ENCODE peak calls at places on chromosomes 16 and 17, in four cellular contexts. S, N, I and P are unnamed samples.

GRCh38 chr17:80408872-80409271 is 6.1 kb upstream of the ENDOV start:
- DNase-seq in N (no peak), I (no peak), S (no peak), P (no peak)

GRCh38 chr16:2535644-2536021 is 2.2 kb upstream of the PDPK1 start:
- DNase-seq in N (peak; percentile 79), S (peak; percentile 51), I (peak; percentile 55), P (no peak)

GRCh38 chr16:31202402-31203385 is at the start of gene PYCARD:
- DNase-seq in N (peak; percentile 85), I (peak; percentile 89), S (no peak), P (no peak)

GRCh38 chr17:17890773-17891759 is 54.3 kb upstream of the SREBF1 start:
- DNase-seq in S (no peak), N (peak; percentile 0), I (peak; percentile 69), P (no peak)

GRCh38 chr17:43648916-43649315 is 12.8 kb downstream of the MEOX1 start:
- DNase-seq in S (no peak), N (no peak), I (no peak), P (no peak)

GRCh38 chr17:73872816-73873215 is 228.6 kb upstream of the SDK2 start:
- DNase-seq in N (no peak), S (no peak), I (no peak), P (no peak)

GRCh38 chr17:79931517-79932309 is 92.5 kb upstream of the CBX4 start:
- DNase-seq in N (no peak), I (no peak), S (no peak), P (no peak)

GRCh38 chr17:2816688-2817087 is 20.4 kb downstream of the RAP1GAP2 start:
- DNase-seq in I (no peak), N (no peak), S (no peak), P (no peak)

GRCh38 chr17:70321388-70321787 is 152.1 kb downstream of the KCNJ2 start:
- DNase-seq in S (no peak), N (no peak), I (no peak), P (no peak)

GRCh38 chr17:80453126-80453979 is 23.1 kb downstream of the NPTX1 start:
- DNase-seq in S (no peak), I (no peak), N (no peak), P (no peak)

GRCh38 chr16:57262841-57263584 is 18.0 kb downstream of the ARL2BP start:
- DNase-seq in S (no peak), I (peak; percentile 47), N (no peak), P (no peak)

GRCh38 chr17:30429155-30429554 is 48.1 kb upstream of the GOSR1 start:
- DNase-seq in S (no peak), N (no peak), I (no peak), P (no peak)

GRCh38 chr17:5640726-5641125 is 56.4 kb upstream of the NLRP1 start:
- DNase-seq in S (no peak), N (no peak), I (no peak), P (no peak)

GRCh38 chr16:70483426-70483825 is 29.0 kb downstream of the FCSK start:
- DNase-seq in I (no peak), N (no peak), S (no peak), P (no peak)

GRCh38 chr16:62876133-62876532 is 839.9 kb upstream of the CDH8 start:
- DNase-seq in N (no peak), I (no peak), S (no peak), P (no peak)

GRCh38 chr16:54055864-54056263 is 230.7 kb downstream of the IRX3 start:
- DNase-seq in I (no peak), N (no peak), S (no peak), P (no peak)

GRCh38 chr16:69367980-69368379 is 16.4 kb upstream of the TMED6 start:
- DNase-seq in I (no peak), N (no peak), S (no peak), P (no peak)

GRCh38 chr16:31191697-31192428 is 10.7 kb downstream of the PYCARD start:
- DNase-seq in S (no peak), I (no peak), N (no peak), P (no peak)

GRCh38 chr17:64386412-64387144 is 4.1 kb downstream of the PECAM1 start:
- DNase-seq in N (no peak), I (no peak), S (no peak), P (no peak)

GRCh38 chr17:73165616-73166404 is 1.0 kb downstream of the SSTR2 start:
- DNase-seq in I (no peak), N (no peak), S (no peak), P (no peak)

GRCh38 chr16:53600076-53600475 is 97.1 kb upstream of the AKTIP start:
- DNase-seq in N (no peak), I (no peak), S (no peak), P (no peak)

GRCh38 chr16:54270711-54271110 is 15.9 kb downstream of the IRX3 start:
- DNase-seq in N (no peak), I (no peak), S (no peak), P (no peak)

GRCh38 chr16:3518983-3519343 is 18.2 kb downstream of the CLUAP1 start:
- DNase-seq in S (no peak), N (no peak), I (no peak), P (no peak)

GRCh38 chr16:67148656-67149275 is 2.0 kb downstream of the B3GNT9 start:
- DNase-seq in N (no peak), S (no peak), I (no peak), P (no peak)

GRCh38 chr17:18319604-18320256 is 4.6 kb downstream of the SMCR8 start:
- DNase-seq in I (no peak), N (no peak), S (no peak), P (peak; percentile 18)

GRCh38 chr16:2985893-2986355 is 5.7 kb upstream of the PKMYT1 start:
- DNase-seq in S (peak; percentile 75), I (no peak), N (no peak), P (no peak)

GRCh38 chr16:4056161-4057105 is 59.8 kb downstream of the ADCY9 start:
- DNase-seq in I (no peak), S (peak; percentile 80), N (no peak), P (no peak)

GRCh38 chr17:77266213-77266612 is 125.4 kb downstream of the SEC14L1 start:
- DNase-seq in I (no peak), S (no peak), N (no peak), P (no peak)

GRCh38 chr16:66927012-66927436 is 1.7 kb upstream of the RRAD start:
- DNase-seq in I (peak; percentile 78), S (peak; percentile 85), N (peak; percentile 67), P (peak; percentile 94)

GRCh38 chr17:50944054-50944901 is 78.1 kb upstream of the TOB1 start:
- DNase-seq in S (peak; percentile 88), I (peak; percentile 91), N (peak; percentile 81), P (no peak)

GRCh38 chr17:64339516-64340475 is 50.9 kb downstream of the PECAM1 start:
- DNase-seq in I (no peak), S (no peak), N (no peak), P (no peak)

GRCh38 chr16:66481943-66482390 is 54.9 kb downstream of the BEAN1 start:
- DNase-seq in I (no peak), S (no peak), N (no peak), P (no peak)

GRCh38 chr16:74667215-74667765 is 613 bp upstream of the RFWD3 start:
- DNase-seq in N (peak; percentile 51), I (peak; percentile 59), S (no peak), P (no peak)

DNA sequence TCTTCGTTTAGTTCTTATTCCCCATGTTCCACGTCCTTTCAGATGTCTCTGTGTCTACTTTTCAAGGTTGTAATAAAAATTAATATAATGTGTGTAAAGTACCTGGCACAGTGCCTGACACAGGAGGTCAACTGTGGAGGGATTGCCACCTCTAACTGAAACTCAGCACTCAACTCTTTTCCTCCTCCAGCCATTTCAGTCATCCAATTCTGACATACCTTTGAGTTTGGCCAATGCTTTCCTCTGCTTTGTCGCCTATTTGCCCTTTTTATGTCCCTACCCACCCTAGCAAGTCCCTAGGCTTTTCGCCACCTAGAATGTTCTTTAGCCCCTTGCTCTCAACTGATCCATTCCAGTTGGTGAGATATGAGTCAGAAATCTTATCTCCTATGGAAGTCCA is 1.6 kb downstream of the UBE2Z start:
- DNase-seq in S (no peak), N (no peak), I (no peak), P (no peak)
- H3K36me3 ChIP-seq in S (peaks cover 21% of the 10 kb centered on the region), N (no peaks in the 10 kb centered on the region), I (peaks cover 32% of the 10 kb centered on the region), P (peaks cover 3% of the 10 kb centered on the region)

DNA sequence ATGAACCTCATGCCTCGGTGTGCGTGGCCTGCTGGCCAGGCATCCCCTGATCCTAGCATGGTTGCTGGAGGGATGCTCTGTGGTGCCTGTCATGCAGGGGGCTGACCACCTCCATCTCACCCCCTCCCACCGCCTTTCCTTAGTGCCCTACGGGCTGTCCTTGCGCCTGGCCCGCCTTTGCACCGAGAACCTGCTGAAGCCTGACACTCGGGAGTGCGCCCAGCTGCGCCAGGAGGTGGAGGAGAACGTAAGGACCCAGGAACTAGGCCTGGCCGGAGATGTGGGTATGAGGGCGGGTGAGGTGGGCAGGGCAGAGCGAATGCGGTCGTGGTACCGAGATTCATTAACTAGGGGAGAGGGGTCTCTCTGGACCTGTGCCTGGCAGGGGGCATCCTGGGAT is 19.0 kb downstream of the ITGB4 start:
- DNase-seq in I (no peak), N (no peak), S (no peak), P (no peak)
- H3K36me3 ChIP-seq in I (peaks cover 16% of the 10 kb centered on the region), N (no peaks in the 10 kb centered on the region), S (no peaks in the 10 kb centered on the region), P (no peaks in the 10 kb centered on the region)

GRCh38 chr16:13921328-13921727 is 1.4 kb downstream of the ERCC4 start:
- DNase-seq in N (no peak), I (no peak), S (no peak), P (no peak)
- H3K36me3 ChIP-seq in N (no peaks in the 10 kb centered on the region), I (peaks cover 29% of the 10 kb centered on the region), S (peaks cover 11% of the 10 kb centered on the region), P (peaks cover 1% of the 10 kb centered on the region)

GRCh38 chr16:19696961-19697360 is 21.1 kb downstream of the KNOP1 start:
- DNase-seq in N (no peak), S (no peak), I (no peak), P (no peak)
- H3K36me3 ChIP-seq in N (no peaks in the 10 kb centered on the region), S (peaks cover 24% of the 10 kb centered on the region), I (peaks cover 39% of the 10 kb centered on the region), P (peaks cover 2% of the 10 kb centered on the region)

GRCh38 chr16:88543230-88543813 is 26.9 kb upstream of the ZC3H18 start:
- DNase-seq in S (no peak), I (no peak), N (no peak), P (no peak)
- H3K36me3 ChIP-seq in S (no peaks in the 10 kb centered on the region), I (no peaks in the 10 kb centered on the region), N (no peaks in the 10 kb centered on the region), P (no peaks in the 10 kb centered on the region)